ENCODE peak calls at places on chromosome 22, in six cellular contexts. One of them, this sample, is unnamed.

GRCh38 chr22:25085930-25086901 is 113.4 kb upstream of the CRYBB3 start:
- DNase-seq in IMR-90: no peak
- DNase-seq in mesendoderm: no peak
- DNase-seq in H9: no peak
- DNase-seq in neuronal stem cell: no peak
- DNase-seq in mesenchymal stem cell: peak; percentile 38
- DNase-seq in this sample: no peak

GRCh38 chr22:30371981-30372380 is 15.2 kb downstream of the CCDC157 start:
- DNase-seq in H9: peak; percentile 49
- DNase-seq in neuronal stem cell: no peak
- DNase-seq in mesenchymal stem cell: no peak
- DNase-seq in IMR-90: no peak
- DNase-seq in mesendoderm: no peak
- DNase-seq in this sample: no peak

GRCh38 chr22:28743852-28744251 is 2.0 kb downstream of the HSCB start:
- DNase-seq in mesenchymal stem cell: no peak
- DNase-seq in neuronal stem cell: no peak
- DNase-seq in mesendoderm: no peak
- DNase-seq in H9: no peak
- DNase-seq in IMR-90: no peak
- DNase-seq in this sample: no peak

GRCh38 chr22:30325065-30325720 is 1.5 kb downstream of the TBC1D10A start:
- DNase-seq in mesendoderm: peak; percentile 32
- DNase-seq in mesenchymal stem cell: peak; percentile 98
- DNase-seq in IMR-90: peak; percentile 90
- DNase-seq in neuronal stem cell: no peak
- DNase-seq in H9: no peak
- DNase-seq in this sample: no peak

GRCh38 chr22:29108137-29108536 is 35.3 kb downstream of the KREMEN1 start:
- DNase-seq in mesendoderm: no peak
- DNase-seq in mesenchymal stem cell: peak; percentile 83
- DNase-seq in neuronal stem cell: no peak
- DNase-seq in IMR-90: peak; percentile 58
- DNase-seq in H9: no peak
- DNase-seq in this sample: no peak

GRCh38 chr22:20197407-20198030 is 46.7 kb upstream of the CCDC188 start:
- DNase-seq in IMR-90: no peak
- DNase-seq in neuronal stem cell: no peak
- DNase-seq in mesendoderm: no peak
- DNase-seq in mesenchymal stem cell: no peak
- DNase-seq in H9: no peak
- DNase-seq in this sample: no peak

GRCh38 chr22:49152930-49153770 is 674.5 kb downstream of the BRD1 start:
- DNase-seq in mesendoderm: no peak
- DNase-seq in H9: no peak
- DNase-seq in mesenchymal stem cell: no peak
- DNase-seq in neuronal stem cell: no peak
- DNase-seq in IMR-90: no peak
- DNase-seq in this sample: no peak

GRCh38 chr22:37824674-37825641 is 1.8 kb downstream of the GALR3 start:
- DNase-seq in H9: peak; percentile 63
- DNase-seq in neuronal stem cell: no peak
- DNase-seq in mesendoderm: peak; percentile 51
- DNase-seq in IMR-90: no peak
- DNase-seq in mesenchymal stem cell: no peak
- DNase-seq in this sample: no peak

GRCh38 chr22:37910863-37911262 is 4.8 kb downstream of the MICALL1 start:
- DNase-seq in neuronal stem cell: no peak
- DNase-seq in mesendoderm: no peak
- DNase-seq in mesenchymal stem cell: no peak
- DNase-seq in IMR-90: no peak
- DNase-seq in H9: no peak
- DNase-seq in this sample: no peak

GRCh38 chr22:26927841-26928240 is 270.5 kb downstream of the MIAT start:
- DNase-seq in H9: no peak
- DNase-seq in neuronal stem cell: no peak
- DNase-seq in mesenchymal stem cell: no peak
- DNase-seq in mesendoderm: no peak
- DNase-seq in IMR-90: no peak
- DNase-seq in this sample: no peak

GRCh38 chr22:36331912-36332622 is 55.7 kb downstream of the MYH9 start:
- DNase-seq in IMR-90: peak; percentile 49
- DNase-seq in mesendoderm: peak; percentile 50
- DNase-seq in H9: no peak
- DNase-seq in mesenchymal stem cell: peak; percentile 59
- DNase-seq in neuronal stem cell: no peak
- DNase-seq in this sample: no peak

GRCh38 chr22:45226681-45227186 is 14.0 kb downstream of the KIAA0930 start:
- DNase-seq in mesenchymal stem cell: no peak
- DNase-seq in mesendoderm: no peak
- DNase-seq in H9: peak; percentile 18
- DNase-seq in IMR-90: no peak
- DNase-seq in neuronal stem cell: no peak
- DNase-seq in this sample: no peak

GRCh38 chr22:48152154-48152775 is 1389.8 kb downstream of the TBC1D22A start:
- DNase-seq in IMR-90: no peak
- DNase-seq in H9: no peak
- DNase-seq in mesendoderm: no peak
- DNase-seq in mesenchymal stem cell: no peak
- DNase-seq in neuronal stem cell: no peak
- DNase-seq in this sample: no peak

GRCh38 chr22:37501176-37501609 is 15.0 kb upstream of the MFNG start:
- DNase-seq in mesendoderm: no peak
- DNase-seq in IMR-90: no peak
- DNase-seq in mesenchymal stem cell: no peak
- DNase-seq in H9: no peak
- DNase-seq in neuronal stem cell: no peak
- DNase-seq in this sample: no peak

GRCh38 chr22:40855960-40856512 is 403 bp downstream of the ST13 start:
- DNase-seq in mesendoderm: peak; percentile 52
- DNase-seq in neuronal stem cell: peak; percentile 53
- DNase-seq in IMR-90: peak; percentile 18
- DNase-seq in H9: peak; percentile 46
- DNase-seq in mesenchymal stem cell: no peak
- DNase-seq in this sample: no peak

GRCh38 chr22:40855104-40855959 is 1.1 kb downstream of the ST13 start:
- DNase-seq in mesendoderm: no peak
- DNase-seq in IMR-90: no peak
- DNase-seq in H9: no peak
- DNase-seq in mesenchymal stem cell: peak; percentile 47
- DNase-seq in neuronal stem cell: no peak
- DNase-seq in this sample: no peak

GRCh38 chr22:40856513-40857308 is at the start of the genes ST13 and XPNPEP3:
- DNase-seq in mesendoderm: peak; percentile 98
- DNase-seq in IMR-90: peak; percentile 95
- DNase-seq in mesenchymal stem cell: peak; percentile 97
- DNase-seq in neuronal stem cell: peak; percentile 97
- DNase-seq in H9: peak; percentile 97
- DNase-seq in this sample: peak; percentile 98

GRCh38 chr22:40853330-40853729 is 3.1 kb downstream of the ST13 start:
- DNase-seq in mesenchymal stem cell: no peak
- DNase-seq in IMR-90: no peak
- DNase-seq in H9: no peak
- DNase-seq in neuronal stem cell: no peak
- DNase-seq in mesendoderm: no peak
- DNase-seq in this sample: no peak

DNA sequence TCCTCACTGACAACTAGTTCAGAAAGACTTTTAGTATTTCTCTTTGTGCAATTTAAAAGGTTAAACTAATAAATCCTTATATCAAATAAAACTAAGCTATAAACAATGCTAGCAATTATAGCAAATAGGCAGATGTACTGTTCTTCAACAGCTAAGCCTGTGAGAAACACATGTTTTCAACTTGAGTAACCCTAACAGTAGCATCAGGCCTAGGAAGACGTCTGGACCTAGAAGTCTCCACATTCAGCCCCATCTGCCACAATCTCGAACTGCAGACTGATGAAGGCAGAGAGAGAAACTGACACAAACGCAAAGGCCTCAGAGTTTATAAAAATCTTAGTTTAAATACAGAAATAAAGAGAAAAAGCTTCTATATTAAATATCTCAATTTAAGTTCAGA is 2.5 kb downstream of the ST13 start:
- DNase-seq in IMR-90: no peak
- DNase-seq in H9: no peak
- DNase-seq in mesenchymal stem cell: peak; percentile 18
- DNase-seq in mesendoderm: no peak
- DNase-seq in neuronal stem cell: no peak
- DNase-seq in this sample: no peak
- H2BK15ac ChIP-seq in IMR-90: no peak overlapping the region
- H2BK15ac ChIP-seq in H9: no peak overlapping the region
- H2BK15ac ChIP-seq in mesenchymal stem cell: no peak overlapping the region
- H2BK15ac ChIP-seq in mesendoderm: no peak overlapping the region
- H2BK15ac ChIP-seq in neuronal stem cell: no peak overlapping the region
- H2BK15ac ChIP-seq in this sample: no peak overlapping the region

GRCh38 chr22:22840778-22841177 is 46.8 kb upstream of the IGLL5 start:
- DNase-seq in neuronal stem cell: no peak
- DNase-seq in IMR-90: no peak
- DNase-seq in mesenchymal stem cell: no peak
- DNase-seq in H9: no peak
- DNase-seq in mesendoderm: no peak
- DNase-seq in this sample: no peak

GRCh38 chr22:22843848-22844247 is 43.8 kb upstream of the IGLL5 start:
- DNase-seq in IMR-90: no peak
- DNase-seq in neuronal stem cell: no peak
- DNase-seq in mesenchymal stem cell: no peak
- DNase-seq in mesendoderm: no peak
- DNase-seq in H9: no peak
- DNase-seq in this sample: no peak

GRCh38 chr22:22839570-22840314 is 47.9 kb upstream of the IGLL5 start:
- DNase-seq in mesenchymal stem cell: no peak
- DNase-seq in neuronal stem cell: no peak
- DNase-seq in IMR-90: no peak
- DNase-seq in mesendoderm: no peak
- DNase-seq in H9: no peak
- DNase-seq in this sample: no peak

GRCh38 chr22:22842085-22842484 is 45.5 kb upstream of the IGLL5 start:
- DNase-seq in mesenchymal stem cell: no peak
- DNase-seq in mesendoderm: no peak
- DNase-seq in H9: no peak
- DNase-seq in IMR-90: no peak
- DNase-seq in neuronal stem cell: no peak
- DNase-seq in this sample: no peak

DNA sequence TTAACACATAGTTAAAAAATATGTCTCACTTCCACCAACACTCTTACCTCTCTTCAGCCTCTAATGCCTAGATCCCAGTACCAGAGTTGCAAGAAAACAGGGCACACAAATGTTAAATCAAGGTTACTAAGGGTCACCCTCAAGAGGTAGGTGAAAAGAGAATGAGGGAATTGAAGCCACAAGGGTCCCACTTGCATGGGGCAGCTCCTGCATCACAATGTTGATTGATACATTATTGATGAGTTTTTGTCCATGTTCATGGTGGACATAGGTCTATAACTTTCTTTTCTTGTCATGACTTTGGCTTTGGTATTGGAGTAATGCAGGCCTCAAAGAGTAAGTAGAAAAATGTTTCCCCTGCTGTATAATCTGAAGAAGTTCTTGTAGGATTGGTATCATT is 46.0 kb upstream of the IGLL5 start:
- DNase-seq in IMR-90: no peak
- DNase-seq in mesendoderm: no peak
- DNase-seq in neuronal stem cell: no peak
- DNase-seq in mesenchymal stem cell: no peak
- DNase-seq in H9: no peak
- DNase-seq in this sample: no peak
- H2BK15ac ChIP-seq in IMR-90: no peak overlapping the region
- H2BK15ac ChIP-seq in mesendoderm: no peak overlapping the region
- H2BK15ac ChIP-seq in neuronal stem cell: no peak overlapping the region
- H2BK15ac ChIP-seq in mesenchymal stem cell: no peak overlapping the region
- H2BK15ac ChIP-seq in H9: no peak overlapping the region
- H2BK15ac ChIP-seq in this sample: no peak overlapping the region

GRCh38 chr22:44159811-44160210 is 20.9 kb upstream of the PARVG start:
- DNase-seq in IMR-90: no peak
- DNase-seq in mesendoderm: no peak
- DNase-seq in neuronal stem cell: no peak
- DNase-seq in H9: no peak
- DNase-seq in mesenchymal stem cell: no peak
- DNase-seq in this sample: no peak
- H2BK15ac ChIP-seq in IMR-90: no peak overlapping the region
- H2BK15ac ChIP-seq in mesendoderm: no peak overlapping the region
- H2BK15ac ChIP-seq in neuronal stem cell: no peak overlapping the region
- H2BK15ac ChIP-seq in H9: no peak overlapping the region
- H2BK15ac ChIP-seq in mesenchymal stem cell: no peak overlapping the region
- H2BK15ac ChIP-seq in this sample: no peak overlapping the region

GRCh38 chr22:41522813-41523212 is 21.5 kb downstream of the POLR3H start:
- DNase-seq in IMR-90: no peak
- DNase-seq in H9: no peak
- DNase-seq in mesenchymal stem cell: no peak
- DNase-seq in mesendoderm: no peak
- DNase-seq in neuronal stem cell: no peak
- DNase-seq in this sample: no peak
- H2BK15ac ChIP-seq in IMR-90: no peak overlapping the region
- H2BK15ac ChIP-seq in H9: no peak overlapping the region
- H2BK15ac ChIP-seq in mesenchymal stem cell: no peak overlapping the region
- H2BK15ac ChIP-seq in mesendoderm: no peak overlapping the region
- H2BK15ac ChIP-seq in neuronal stem cell: no peak overlapping the region
- H2BK15ac ChIP-seq in this sample: no peak overlapping the region

GRCh38 chr22:31828739-31829138 is 74.9 kb downstream of the DEPDC5 start:
- DNase-seq in mesendoderm: no peak
- DNase-seq in mesenchymal stem cell: peak; percentile 75
- DNase-seq in IMR-90: no peak
- DNase-seq in neuronal stem cell: no peak
- DNase-seq in H9: no peak
- DNase-seq in this sample: no peak
- H2BK15ac ChIP-seq in mesendoderm: no peak overlapping the region
- H2BK15ac ChIP-seq in mesenchymal stem cell: no peak overlapping the region
- H2BK15ac ChIP-seq in IMR-90: peak overlapping the region; percentile 0
- H2BK15ac ChIP-seq in neuronal stem cell: no peak overlapping the region
- H2BK15ac ChIP-seq in H9: no peak overlapping the region
- H2BK15ac ChIP-seq in this sample: no peak overlapping the region